ENCODE peak calls at places on chromosomes 7 and 10, in seven cellular contexts. R is small intestine, T is AG10803, C is NT2/D1, L is epithelial cell of esophagus, Y is MM.1S, D is fibroblast of pulmonary artery. Q is an unnamed sample.

GRCh38 chr10:88582806-88583583 is at the start of gene RNLS:
- DNase-seq in R (peak), T (peak), C (no peak), L (peak), Y (peak), D (peak), Q (no peak)

GRCh38 chr10:4407783-4408182 is 418.2 kb upstream of the AKR1E2 start:
- DNase-seq in R (no peak), T (peak), C (no peak), L (peak), Y (no peak), D (peak), Q (no peak)

GRCh38 chr7:17495655-17496396 is 197.4 kb downstream of the AHR start:
- DNase-seq in R (no peak), T (no peak), C (no peak), L (peak), Y (no peak), D (no peak), Q (no peak)

GRCh38 chr7:142620375-142620774 is 128.9 kb upstream of the PRSS1 start:
- DNase-seq in R (no peak), T (no peak), C (no peak), L (no peak), Y (no peak), D (no peak), Q (no peak)

GRCh38 chr10:128463991-128464755 is 337.9 kb upstream of the MKI67 start:
- DNase-seq in R (peak), T (peak), C (peak), L (peak), Y (no peak), D (peak), Q (peak)

GRCh38 chr10:89086801-89087513 is 96.4 kb downstream of the FAS start:
- DNase-seq in R (peak), T (peak), C (peak), L (peak), Y (no peak), D (peak), Q (no peak)

GRCh38 chr10:130934333-130935035 is 377.0 kb downstream of the TCERG1L start:
- DNase-seq in R (no peak), T (no peak), C (no peak), L (no peak), Y (no peak), D (no peak), Q (no peak)

GRCh38 chr10:60944159-60944909 is at the start of gene RHOBTB1:
- DNase-seq in R (peak), T (peak), C (peak), L (peak), Y (peak), D (peak), Q (no peak)

GRCh38 chr7:136925049-136925448 is 56.6 kb downstream of the CHRM2 start:
- DNase-seq in R (no peak), T (no peak), C (no peak), L (no peak), Y (peak), D (peak), Q (no peak)

GRCh38 chr7:110964770-110965169 is 126.2 kb upstream of the LRRN3 start:
- DNase-seq in R (no peak), T (no peak), C (no peak), L (no peak), Y (no peak), D (no peak), Q (no peak)

GRCh38 chr10:91551856-91552255 is 81.0 kb downstream of the PPP1R3C start:
- DNase-seq in R (no peak), T (peak), C (peak), L (peak), Y (no peak), D (peak), Q (no peak)

GRCh38 chr10:50369931-50370330 is 118.6 kb upstream of the ASAH2 start:
- DNase-seq in R (no peak), T (no peak), C (no peak), L (peak), Y (no peak), D (no peak), Q (no peak)

DNA sequence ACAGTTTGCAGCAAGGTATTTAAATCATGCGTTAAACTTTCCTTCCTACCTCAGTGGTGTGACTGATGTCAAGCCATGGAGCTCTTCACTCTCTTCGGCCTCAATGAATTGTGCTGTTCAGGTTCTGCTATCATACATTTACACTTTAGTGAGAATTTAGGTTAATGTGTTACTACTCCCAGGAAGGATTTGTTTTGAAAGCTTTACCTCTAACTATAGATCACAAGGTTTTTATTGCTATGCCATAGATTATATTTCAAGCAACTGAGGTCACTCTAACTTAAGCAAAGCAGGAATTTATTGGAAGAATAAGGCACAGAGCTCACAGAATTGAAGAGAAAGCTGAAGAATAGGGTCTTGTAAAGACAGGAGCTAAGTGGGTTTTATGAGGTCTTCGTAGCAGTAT is 11.0 kb upstream of the ADD3 start:
- DNase-seq in R (peak), T (no peak), C (no peak), L (no peak), Y (no peak), D (no peak), Q (no peak)
- H3K4me3 ChIP-seq in R (peak), T (no peak), C (no peak), L (no peak), Y (no peak), D (no peak), Q (no peak)

GRCh38 chr7:157152391-157152937 is 13.7 kb downstream of the UBE3C start:
- DNase-seq in R (no peak), T (no peak), C (no peak), L (peak), Y (no peak), D (no peak), Q (no peak)

GRCh38 chr7:157158400-157158799 is 19.7 kb downstream of the UBE3C start:
- DNase-seq in R (no peak), T (no peak), C (no peak), L (peak), Y (no peak), D (no peak), Q (no peak)

GRCh38 chr7:157151626-157152339 is 13.1 kb downstream of the UBE3C start:
- DNase-seq in R (no peak), T (no peak), C (no peak), L (no peak), Y (no peak), D (no peak), Q (no peak)

GRCh38 chr7:157153260-157153659 is 14.5 kb downstream of the UBE3C start:
- DNase-seq in R (no peak), T (no peak), C (no peak), L (no peak), Y (no peak), D (no peak), Q (no peak)

DNA sequence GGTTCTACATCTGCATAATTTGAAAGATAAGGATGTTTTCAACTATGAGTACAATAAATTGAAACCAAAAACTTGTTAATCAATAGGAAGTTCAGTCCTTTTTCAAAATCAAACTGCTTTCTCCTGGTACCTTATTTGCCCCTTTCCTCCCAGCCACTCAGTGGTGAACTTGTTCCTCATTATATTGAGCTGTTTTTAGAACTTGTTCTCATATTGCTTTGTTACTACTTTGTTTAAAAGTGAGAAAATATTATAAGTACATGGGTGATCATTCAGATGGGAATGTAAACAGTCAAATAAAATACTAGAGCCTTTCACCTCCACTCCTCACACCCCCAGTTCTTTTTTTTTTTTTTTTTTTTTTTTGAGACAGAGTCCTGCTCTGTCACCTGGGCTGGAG is 17.2 kb downstream of the UBE3C start:
- DNase-seq in R (no peak), T (no peak), C (no peak), L (no peak), Y (no peak), D (no peak), Q (no peak)
- H3K4me3 ChIP-seq in R (no peak), T (no peak), C (no peak), L (no peak), Y (no peak), D (no peak), Q (no peak)

GRCh38 chr7:2640858-2641257 is 9.1 kb downstream of the TTYH3 start:
- DNase-seq in R (no peak), T (no peak), C (no peak), L (no peak), Y (no peak), D (no peak), Q (no peak)
- H3K4me3 ChIP-seq in R (no peak), T (peak), C (no peak), L (no peak), Y (no peak), D (no peak), Q (no peak)

GRCh38 chr7:50069613-50070012 is 23.4 kb downstream of the ZPBP start:
- DNase-seq in R (peak), T (peak), C (no peak), L (peak), Y (peak), D (peak), Q (peak)

GRCh38 chr7:50073093-50073492 is 20.0 kb downstream of the ZPBP start:
- DNase-seq in R (no peak), T (no peak), C (no peak), L (no peak), Y (no peak), D (no peak), Q (no peak)

GRCh38 chr7:50068026-50068425 is 25.0 kb downstream of the ZPBP start:
- DNase-seq in R (peak), T (peak), C (no peak), L (peak), Y (peak), D (peak), Q (peak)

DNA sequence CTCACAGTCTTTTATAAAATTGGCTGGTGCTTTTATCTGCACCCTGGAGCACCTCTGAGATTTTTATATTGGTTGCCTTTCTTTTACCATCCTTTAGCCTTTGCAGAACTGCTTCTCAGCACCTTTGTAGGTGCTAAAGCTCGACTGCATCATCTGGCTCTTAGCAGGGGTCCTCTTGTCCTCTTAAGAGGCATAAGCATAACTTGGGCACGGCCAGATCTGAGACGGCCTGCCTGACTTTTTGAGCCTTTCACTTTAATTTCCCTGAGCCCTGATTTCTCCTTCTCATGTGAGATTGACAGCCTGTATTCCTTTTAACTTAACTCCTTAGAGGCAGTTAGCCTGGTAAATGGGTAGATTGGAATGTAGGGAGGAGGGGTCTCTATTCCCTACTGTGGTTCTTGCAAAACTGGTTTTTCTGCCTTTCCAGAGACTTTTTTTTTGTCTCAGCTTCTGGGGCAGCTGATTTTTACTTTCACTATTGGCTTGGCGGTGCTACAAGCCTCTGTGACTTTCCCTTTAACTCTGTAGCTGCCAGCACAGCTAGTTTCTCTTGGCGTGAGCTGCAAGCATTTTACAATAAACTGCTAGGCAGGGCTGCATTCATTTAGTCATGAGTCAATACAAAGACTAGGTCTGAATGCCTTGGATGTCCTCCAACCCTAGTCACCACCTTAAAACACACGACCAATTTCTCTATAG is 24.0 kb downstream of the ZPBP start:
- DNase-seq in R (peak), T (peak), C (no peak), L (peak), Y (peak), D (peak), Q (peak)
- H3K4me3 ChIP-seq in R (peak), T (peak), C (no peak), L (peak), Y (peak), D (peak), Q (peak)

DNA sequence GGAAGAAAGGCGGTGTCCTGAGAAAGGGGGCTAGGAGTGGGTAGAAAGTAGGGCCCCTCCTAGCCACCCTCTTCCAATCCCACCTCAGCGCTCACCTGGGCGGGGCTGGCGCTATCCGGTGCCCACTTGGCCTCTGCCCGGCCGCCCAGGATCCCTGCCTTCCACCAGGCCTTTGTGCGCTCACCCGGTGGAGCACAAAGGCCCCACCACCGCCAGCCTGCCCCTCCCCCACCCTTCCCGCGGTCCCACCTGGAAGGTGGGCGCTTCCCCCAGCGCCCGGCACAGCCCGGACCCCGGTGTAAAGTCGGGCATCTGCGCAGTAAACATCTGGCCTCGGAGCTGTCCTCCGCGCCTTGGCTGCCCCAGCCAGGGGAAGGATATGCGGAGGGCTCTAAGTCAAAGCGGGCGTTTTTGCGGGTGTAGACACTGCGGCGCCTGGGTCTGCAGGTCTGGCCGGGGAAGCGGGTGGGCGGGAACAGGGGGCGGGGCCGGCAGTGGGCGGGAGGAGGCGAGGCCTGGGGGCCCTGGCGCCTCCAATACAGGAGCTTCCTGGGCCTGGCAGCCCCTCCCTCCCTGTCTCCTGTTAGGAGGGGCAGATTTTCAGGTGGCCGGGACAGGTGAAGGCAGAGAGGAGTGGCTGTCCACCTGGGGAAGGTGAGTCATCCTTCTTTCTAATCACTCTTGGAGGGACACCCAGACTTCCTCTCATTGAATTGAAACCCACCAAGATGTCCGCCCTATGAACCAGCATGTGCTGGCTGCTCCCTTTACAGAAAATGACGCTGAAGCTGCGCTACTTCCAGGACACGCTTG is 49.3 kb downstream of the PNLIPRP2 start:
- DNase-seq in R (peak), T (no peak), C (peak), L (peak), Y (no peak), D (no peak), Q (no peak)
- H3K4me3 ChIP-seq in R (peak), T (no peak), C (peak), L (peak), Y (no peak), D (peak), Q (no peak)

GRCh38 chr7:128934361-128935352 is 3.1 kb upstream of the IRF5 start:
- DNase-seq in R (no peak), T (no peak), C (no peak), L (no peak), Y (no peak), D (no peak), Q (no peak)

GRCh38 chr7:128938524-128939074 is 872 bp downstream of the IRF5 start:
- DNase-seq in R (peak), T (no peak), C (no peak), L (peak), Y (peak), D (no peak), Q (no peak)

GRCh38 chr7:128937271-128937646 is 468 bp upstream of the IRF5 start:
- DNase-seq in R (no peak), T (no peak), C (no peak), L (no peak), Y (no peak), D (no peak), Q (no peak)

GRCh38 chr7:128937647-128938523 is at the start of gene IRF5:
- DNase-seq in R (peak), T (no peak), C (no peak), L (peak), Y (peak), D (no peak), Q (no peak)

GRCh38 chr7:128936798-128937197 is 929 bp upstream of the IRF5 start:
- DNase-seq in R (no peak), T (no peak), C (no peak), L (no peak), Y (no peak), D (no peak), Q (no peak)
- H3K4me3 ChIP-seq in R (no peak), T (no peak), C (no peak), L (no peak), Y (no peak), D (no peak), Q (no peak)

Q was measured in Jurkat, Clone E6-1.